ENCODE peak calls at places on chromosome 7, in four cellular contexts. B is K562, W is HL-60, Z is GM12878. R is an unnamed sample.

GRCh38 chr7:37690206-37690605 is 6.6 kb downstream of the GPR141 start:
- DNase-seq in Z (no peak), B (no peak), W (peak), R (no peak)

GRCh38 chr7:155901176-155901575 is 88.9 kb upstream of the SHH start:
- DNase-seq in B (no peak), Z (no peak), W (no peak), R (no peak)

GRCh38 chr7:145795132-145795531 is 321.5 kb upstream of the CNTNAP2 start:
- DNase-seq in W (no peak), B (no peak), Z (no peak), R (no peak)

GRCh38 chr7:137923380-137923779 is 76.6 kb upstream of the DGKI start:
- DNase-seq in Z (no peak), W (no peak), B (no peak), R (no peak)

GRCh38 chr7:127912901-127913300 is 118.3 kb downstream of the LRRC4 start:
- DNase-seq in Z (no peak), B (no peak), W (no peak), R (no peak)

GRCh38 chr7:107661081-107661864 is 645 bp downstream of the SLC26A4 start:
- DNase-seq in Z (no peak), W (no peak), B (no peak), R (peak)

GRCh38 chr7:43669286-43670081 is 59.8 kb downstream of the COA1 start:
- DNase-seq in Z (no peak), W (no peak), B (peak), R (no peak)

GRCh38 chr7:143205560-143206293 is 16.1 kb upstream of the TAS2R40 start:
- DNase-seq in Z (peak), W (peak), B (no peak), R (peak)

GRCh38 chr7:157618091-157618726 is 281.4 kb downstream of the DNAJB6 start:
- DNase-seq in W (no peak), Z (no peak), B (no peak), R (no peak)

GRCh38 chr7:311796-312195 is 21.8 kb downstream of the FOXL3 start:
- DNase-seq in B (no peak), Z (no peak), W (no peak), R (no peak)

GRCh38 chr7:116525298-116525912 is 569 bp downstream of the CAV1 start:
- DNase-seq in B (peak), W (no peak), Z (no peak), R (peak)

GRCh38 chr7:83060218-83060617 is 102.5 kb downstream of the PCLO start:
- DNase-seq in B (no peak), Z (no peak), W (no peak), R (no peak)

GRCh38 chr7:70489808-70490207 is 642.1 kb upstream of the GALNT17 start:
- DNase-seq in W (no peak), B (no peak), Z (no peak), R (no peak)

GRCh38 chr7:103857435-103857834 is 132.0 kb downstream of the RELN start:
- DNase-seq in Z (no peak), W (no peak), B (peak), R (no peak)

GRCh38 chr7:27759491-27759890 is 19.5 kb downstream of the TAX1BP1 start:
- DNase-seq in B (no peak), W (no peak), Z (no peak), R (no peak)

GRCh38 chr7:124879103-124879502 is 50.5 kb downstream of the POT1 start:
- DNase-seq in W (no peak), Z (no peak), B (no peak), R (no peak)
- TF ChIP-seq SPI1 in W (no peak), Z (no peak), B (no peak), R (no peak)

DNA sequence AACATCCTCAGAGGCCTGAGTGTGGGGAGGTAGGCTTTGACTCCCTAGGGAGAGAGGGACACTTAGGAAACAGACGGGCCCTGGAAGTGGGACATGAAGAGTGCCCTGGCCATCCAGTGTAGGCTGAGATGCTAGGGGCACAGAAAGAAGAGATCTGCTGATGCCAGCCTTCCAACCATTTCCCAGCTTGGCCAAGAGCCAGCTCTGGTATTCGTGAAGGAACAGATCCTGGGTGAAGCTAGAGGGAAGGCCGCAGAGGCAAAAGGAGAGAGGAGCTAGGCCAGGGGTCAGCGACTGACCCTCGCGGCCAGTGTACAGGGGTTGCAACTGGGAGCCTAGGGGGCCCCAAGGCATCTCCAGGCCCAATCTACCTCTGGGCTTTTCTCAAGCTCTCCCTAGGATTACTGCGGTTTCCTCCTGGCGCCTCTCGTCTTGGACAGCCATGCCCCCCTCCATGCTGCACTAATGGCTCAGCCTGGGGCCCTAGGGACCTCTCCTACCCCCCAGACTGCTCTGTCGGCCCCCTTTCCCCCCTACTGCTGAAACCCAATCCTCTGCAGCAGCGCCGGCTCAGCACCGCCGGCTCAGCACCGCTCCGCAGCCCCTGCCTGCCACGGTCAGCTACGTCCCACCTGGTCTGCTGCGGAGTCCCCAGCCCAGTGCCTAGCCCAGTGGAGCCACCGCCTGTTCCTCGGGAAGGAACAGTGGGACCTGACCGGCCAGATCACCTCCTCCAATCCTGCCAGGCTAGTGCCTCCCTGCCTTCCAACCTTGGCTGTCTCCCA is at the start of gene ASIC3:
- DNase-seq in B (no peak), W (no peak), Z (no peak), R (no peak)
- TF ChIP-seq POLR2AphosphoS5 in B (no peak), W (no peak), Z (no peak), R (no peak)

DNA sequence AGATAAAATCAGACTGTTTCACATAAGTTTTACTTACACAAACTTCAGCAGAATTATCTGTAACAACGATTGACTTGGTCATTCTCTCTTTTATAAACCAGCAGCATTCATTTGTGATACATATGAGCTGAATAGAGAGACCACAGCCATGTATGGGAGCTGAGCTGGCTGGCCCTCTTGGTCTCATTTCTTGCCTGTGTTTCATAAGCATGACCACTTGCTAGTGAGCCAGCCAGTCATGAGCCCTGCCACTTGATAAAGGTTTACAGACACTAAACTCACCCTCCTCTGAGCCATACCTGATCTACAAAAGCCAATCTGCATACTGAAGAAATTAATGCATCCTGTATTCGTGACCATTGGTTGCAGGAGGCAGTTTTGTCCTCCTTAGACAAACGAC is 82.1 kb downstream of the PKD1L1 start:
- DNase-seq in W (no peak), B (no peak), Z (no peak), R (no peak)
- TF ChIP-seq SPI1 in W (no peak), B (no peak), Z (no peak), R (no peak)

GRCh38 chr7:39951943-39952194 is 1.8 kb downstream of the CDK13 start:
- DNase-seq in Z (no peak), W (no peak), B (no peak), R (no peak)

GRCh38 chr7:39950473-39951155 is 558 bp downstream of the CDK13 start:
- DNase-seq in W (peak), Z (no peak), B (peak), R (peak)

GRCh38 chr7:39949980-39950472 is at the start of gene CDK13:
- DNase-seq in W (peak), B (peak), Z (peak), R (peak)

GRCh38 chr7:39952378-39952777 is 2.3 kb downstream of the CDK13 start:
- DNase-seq in Z (no peak), W (no peak), B (no peak), R (no peak)

GRCh38 chr7:39951156-39951942 is 1.3 kb downstream of the CDK13 start:
- DNase-seq in Z (no peak), B (peak), W (no peak), R (peak)
- TF ChIP-seq POLR2AphosphoS5 in Z (peak), B (no peak), W (peak), R (no peak)

DNA sequence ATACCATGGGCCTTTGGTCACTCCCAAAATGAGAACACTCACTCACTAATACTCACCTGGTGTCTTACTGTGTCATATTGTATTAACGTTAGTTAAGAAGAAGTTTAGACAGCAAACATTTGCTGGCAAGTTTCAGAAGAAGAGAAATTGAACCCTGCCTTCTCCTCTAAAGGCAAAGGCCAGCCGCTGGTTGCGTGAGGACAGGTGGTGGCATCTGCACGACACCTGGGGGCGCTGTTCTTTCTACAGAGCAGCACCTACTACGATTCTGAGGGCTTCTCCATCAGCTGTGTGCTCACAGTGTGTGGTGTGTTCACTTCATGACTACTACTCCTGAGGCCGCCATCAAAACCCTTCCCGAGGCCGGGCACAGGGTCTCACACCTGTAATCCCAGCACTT is 17.9 kb upstream of the CLEC2L start:
- DNase-seq in W (no peak), B (peak), Z (no peak), R (no peak)
- TF ChIP-seq SPI1 in W (no peak), B (no peak), Z (no peak), R (no peak)

GRCh38 chr7:5183155-5183554 is 6.9 kb upstream of the WIPI2 start:
- DNase-seq in Z (no peak), W (no peak), B (no peak), R (no peak)
- TF ChIP-seq POLR2AphosphoS5 in Z (no peak), W (no peak), B (no peak), R (no peak)

GRCh38 chr7:66075590-66076458 is at the start of gene ASL:
- DNase-seq in Z (peak), B (peak), W (peak), R (peak)

GRCh38 chr7:66078067-66078466 is 2.4 kb downstream of the ASL start:
- DNase-seq in B (no peak), Z (no peak), W (no peak), R (no peak)

GRCh38 chr7:66082083-66082482 is 6.5 kb downstream of the ASL start:
- DNase-seq in Z (no peak), W (no peak), B (no peak), R (no peak)

DNA sequence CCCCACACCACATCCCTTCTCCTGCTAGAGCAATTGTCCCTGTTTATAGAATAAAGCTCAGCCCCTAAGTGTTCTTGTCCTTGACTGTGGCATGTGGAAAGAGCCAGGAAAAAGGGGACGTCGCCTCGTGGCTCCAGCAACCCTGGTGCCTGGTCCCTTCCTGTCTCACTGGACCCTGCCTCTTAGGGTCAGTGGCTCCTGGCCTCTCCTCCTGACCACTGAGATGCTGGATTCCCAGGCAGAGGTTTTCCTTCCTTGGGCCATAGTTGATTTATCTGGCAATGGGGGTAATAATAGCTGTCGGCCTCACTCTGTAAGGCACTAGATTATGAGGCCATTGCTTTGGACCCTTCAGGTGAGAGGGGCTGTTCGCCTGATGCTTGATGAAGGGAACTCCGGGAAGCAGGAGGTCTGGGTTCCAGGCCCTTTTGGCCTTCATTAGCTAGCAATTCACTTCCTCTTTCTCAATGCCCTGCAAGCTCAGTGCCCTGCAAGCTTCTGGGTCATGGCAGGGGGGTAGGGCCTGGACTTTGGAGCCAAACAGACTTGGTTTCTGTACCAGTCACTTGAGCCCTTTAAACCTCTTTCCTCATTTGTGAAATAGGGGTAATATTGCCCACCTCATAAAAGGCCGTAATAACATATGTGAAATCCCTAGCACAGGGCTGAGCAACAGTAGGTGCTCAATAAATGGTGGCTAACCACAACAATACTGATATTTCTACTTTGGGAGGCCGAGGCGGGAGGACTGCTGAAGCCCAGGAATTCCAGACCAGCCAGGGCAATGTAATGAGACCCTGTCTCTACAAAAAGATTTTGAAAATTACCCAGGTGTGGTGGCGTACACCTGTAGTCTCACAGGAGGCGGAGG is 1.1 kb downstream of the ASL start:
- DNase-seq in B (peak), Z (no peak), W (no peak), R (no peak)
- TF ChIP-seq SPI1 in B (peak), Z (peak), W (peak), R (peak)

DNA sequence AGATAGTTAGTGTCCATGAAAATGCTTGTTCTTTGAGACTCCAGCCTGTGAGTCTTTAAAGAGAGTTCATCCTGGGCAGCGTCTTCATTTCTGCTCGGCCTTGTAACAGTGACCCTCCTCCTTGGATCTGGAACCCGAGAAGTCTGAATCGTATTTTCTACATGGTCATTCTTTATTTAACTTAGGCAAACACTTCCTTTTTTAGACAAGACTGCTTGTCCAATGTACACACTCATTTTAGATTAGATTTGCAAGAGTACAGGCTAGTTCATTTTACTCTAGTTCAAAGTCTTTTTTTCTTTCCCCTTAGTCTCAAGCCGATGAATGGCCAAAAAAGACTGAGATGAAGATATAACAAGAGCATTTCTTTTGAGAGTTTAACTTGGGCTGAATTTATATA is 133.5 kb downstream of the CHN2 start:
- DNase-seq in Z (no peak), W (no peak), B (no peak), R (no peak)
- TF ChIP-seq POLR2AphosphoS5 in Z (no peak), W (no peak), B (no peak), R (no peak)

GRCh38 chr7:50206521-50207250 is 97.8 kb upstream of the IKZF1 start:
- DNase-seq in Z (no peak), W (peak), B (no peak), R (no peak)
- TF ChIP-seq SPI1 in Z (no peak), W (peak), B (no peak), R (no peak)

GRCh38 chr7:45885264-45885882 is 2.9 kb upstream of the IGFBP1 start:
- DNase-seq in Z (no peak), B (no peak), W (no peak), R (no peak)
- TF ChIP-seq POLR2AphosphoS5 in Z (no peak), B (no peak), W (no peak), R (no peak)

R was measured in GM12891.